ENCODE peak calls at places on chromosomes 11 and 22, in ten cellular contexts. One of them, this sample, is unnamed.

GRCh38 chr11:61917357-61918109 is at the start of gene RAB3IL1:
- DNase-seq in tibial nerve: peak; percentile 66
- DNase-seq in upper lobe of left lung: peak; percentile 93
- DNase-seq in stomach: peak; percentile 56
- DNase-seq in transverse colon: peak; percentile 55
- DNase-seq in Peyer's patch: peak; percentile 67
- DNase-seq in prostate gland: no peak
- DNase-seq in A549: peak; percentile 66
- DNase-seq in HCT116: no peak
- DNase-seq in heart left ventricle: peak; percentile 79
- DNase-seq in this sample: no peak

GRCh38 chr11:18594999-18595749 is 4.4 kb upstream of the MISFA start:
- DNase-seq in A549: no peak
- DNase-seq in upper lobe of left lung: no peak
- DNase-seq in tibial nerve: no peak
- DNase-seq in HCT116: no peak
- DNase-seq in stomach: no peak
- DNase-seq in prostate gland: no peak
- DNase-seq in transverse colon: no peak
- DNase-seq in Peyer's patch: no peak
- DNase-seq in heart left ventricle: no peak
- DNase-seq in this sample: no peak

GRCh38 chr11:125950178-125950490 is 4.3 kb downstream of the VSIG10L2 start:
- DNase-seq in upper lobe of left lung: no peak
- DNase-seq in tibial nerve: no peak
- DNase-seq in transverse colon: no peak
- DNase-seq in A549: no peak
- DNase-seq in HCT116: no peak
- DNase-seq in Peyer's patch: no peak
- DNase-seq in prostate gland: no peak
- DNase-seq in heart left ventricle: no peak
- DNase-seq in stomach: no peak
- DNase-seq in this sample: no peak

GRCh38 chr11:85348945-85349344 is 278.2 kb downstream of the DLG2 start:
- DNase-seq in HCT116: no peak
- DNase-seq in heart left ventricle: no peak
- DNase-seq in tibial nerve: no peak
- DNase-seq in transverse colon: no peak
- DNase-seq in stomach: no peak
- DNase-seq in Peyer's patch: no peak
- DNase-seq in upper lobe of left lung: no peak
- DNase-seq in A549: no peak
- DNase-seq in prostate gland: no peak
- DNase-seq in this sample: no peak

GRCh38 chr11:45294499-45294898 is 8.4 kb upstream of the SYT13 start:
- DNase-seq in Peyer's patch: no peak
- DNase-seq in tibial nerve: no peak
- DNase-seq in upper lobe of left lung: no peak
- DNase-seq in prostate gland: no peak
- DNase-seq in HCT116: no peak
- DNase-seq in stomach: no peak
- DNase-seq in heart left ventricle: no peak
- DNase-seq in transverse colon: no peak
- DNase-seq in A549: no peak
- DNase-seq in this sample: no peak

GRCh38 chr22:49670610-49671330 is 156.9 kb downstream of the BRD1 start:
- DNase-seq in HCT116: no peak
- DNase-seq in heart left ventricle: no peak
- DNase-seq in stomach: peak; percentile 23
- DNase-seq in A549: no peak
- DNase-seq in Peyer's patch: peak; percentile 51
- DNase-seq in transverse colon: peak; percentile 25
- DNase-seq in tibial nerve: no peak
- DNase-seq in prostate gland: no peak
- DNase-seq in upper lobe of left lung: peak; percentile 57
- DNase-seq in this sample: no peak

GRCh38 chr11:112266410-112266778 is 5.7 kb upstream of the PLET1 start:
- DNase-seq in upper lobe of left lung: no peak
- DNase-seq in transverse colon: no peak
- DNase-seq in stomach: no peak
- DNase-seq in prostate gland: no peak
- DNase-seq in Peyer's patch: no peak
- DNase-seq in tibial nerve: no peak
- DNase-seq in A549: no peak
- DNase-seq in HCT116: no peak
- DNase-seq in heart left ventricle: no peak
- DNase-seq in this sample: no peak

GRCh38 chr11:61971177-61972111 is 4.0 kb upstream of the FTH1 start:
- DNase-seq in transverse colon: peak; percentile 94
- DNase-seq in tibial nerve: peak; percentile 98
- DNase-seq in Peyer's patch: peak; percentile 94
- DNase-seq in upper lobe of left lung: peak; percentile 90
- DNase-seq in A549: peak; percentile 88
- DNase-seq in prostate gland: peak; percentile 98
- DNase-seq in stomach: peak; percentile 96
- DNase-seq in HCT116: peak; percentile 88
- DNase-seq in heart left ventricle: peak; percentile 99
- DNase-seq in this sample: peak; percentile 70

GRCh38 chr22:49779853-49780271 is 47.8 kb downstream of the BRD1 start:
- DNase-seq in upper lobe of left lung: peak; percentile 73
- DNase-seq in prostate gland: no peak
- DNase-seq in transverse colon: no peak
- DNase-seq in A549: no peak
- DNase-seq in heart left ventricle: no peak
- DNase-seq in stomach: no peak
- DNase-seq in Peyer's patch: no peak
- DNase-seq in tibial nerve: no peak
- DNase-seq in HCT116: no peak
- DNase-seq in this sample: no peak

GRCh38 chr22:32411388-32411787 is 659 bp downstream of the RTCB start:
- DNase-seq in heart left ventricle: no peak
- DNase-seq in HCT116: no peak
- DNase-seq in tibial nerve: no peak
- DNase-seq in A549: no peak
- DNase-seq in transverse colon: peak; percentile 9
- DNase-seq in prostate gland: no peak
- DNase-seq in upper lobe of left lung: no peak
- DNase-seq in Peyer's patch: peak; percentile 50
- DNase-seq in stomach: no peak
- DNase-seq in this sample: no peak

GRCh38 chr11:100445231-100445735 is 241.8 kb upstream of the ARHGAP42 start:
- DNase-seq in transverse colon: no peak
- DNase-seq in Peyer's patch: no peak
- DNase-seq in heart left ventricle: peak; percentile 40
- DNase-seq in stomach: peak; percentile 62
- DNase-seq in prostate gland: peak; percentile 5
- DNase-seq in upper lobe of left lung: no peak
- DNase-seq in A549: no peak
- DNase-seq in tibial nerve: no peak
- DNase-seq in HCT116: no peak
- DNase-seq in this sample: no peak

GRCh38 chr11:46755962-46756361 is 36.9 kb downstream of the F2 start:
- DNase-seq in HCT116: no peak
- DNase-seq in stomach: no peak
- DNase-seq in A549: no peak
- DNase-seq in prostate gland: no peak
- DNase-seq in transverse colon: no peak
- DNase-seq in Peyer's patch: no peak
- DNase-seq in tibial nerve: no peak
- DNase-seq in upper lobe of left lung: no peak
- DNase-seq in heart left ventricle: no peak
- DNase-seq in this sample: no peak

GRCh38 chr11:64850979-64851567 is 6.6 kb upstream of the CDC42BPG start:
- DNase-seq in HCT116: no peak
- DNase-seq in prostate gland: no peak
- DNase-seq in upper lobe of left lung: no peak
- DNase-seq in transverse colon: peak; percentile 71
- DNase-seq in heart left ventricle: no peak
- DNase-seq in stomach: peak; percentile 51
- DNase-seq in A549: no peak
- DNase-seq in tibial nerve: no peak
- DNase-seq in Peyer's patch: peak; percentile 89
- DNase-seq in this sample: no peak

GRCh38 chr11:1879342-1879940 is 12.3 kb downstream of the PRR33 start:
- DNase-seq in prostate gland: no peak
- DNase-seq in stomach: no peak
- DNase-seq in upper lobe of left lung: peak; percentile 53
- DNase-seq in heart left ventricle: peak; percentile 7
- DNase-seq in tibial nerve: no peak
- DNase-seq in Peyer's patch: peak; percentile 39
- DNase-seq in HCT116: no peak
- DNase-seq in transverse colon: no peak
- DNase-seq in A549: no peak
- DNase-seq in this sample: no peak

GRCh38 chr11:1879941-1880720 is 11.6 kb downstream of the PRR33 start:
- DNase-seq in upper lobe of left lung: peak; percentile 78
- DNase-seq in HCT116: no peak
- DNase-seq in prostate gland: no peak
- DNase-seq in transverse colon: no peak
- DNase-seq in heart left ventricle: peak; percentile 85
- DNase-seq in tibial nerve: peak; percentile 64
- DNase-seq in A549: no peak
- DNase-seq in stomach: no peak
- DNase-seq in Peyer's patch: peak; percentile 53
- DNase-seq in this sample: no peak

GRCh38 chr11:1881442-1882264 is 10.0 kb downstream of the PRR33 start:
- DNase-seq in tibial nerve: no peak
- DNase-seq in prostate gland: no peak
- DNase-seq in upper lobe of left lung: peak; percentile 81
- DNase-seq in transverse colon: no peak
- DNase-seq in stomach: no peak
- DNase-seq in Peyer's patch: peak; percentile 63
- DNase-seq in heart left ventricle: peak; percentile 82
- DNase-seq in A549: no peak
- DNase-seq in HCT116: no peak
- DNase-seq in this sample: no peak

GRCh38 chr11:1882265-1883238 is 9.1 kb downstream of the PRR33 start:
- DNase-seq in A549: peak; percentile 89
- DNase-seq in transverse colon: peak; percentile 80
- DNase-seq in tibial nerve: peak; percentile 72
- DNase-seq in upper lobe of left lung: peak; percentile 94
- DNase-seq in prostate gland: peak; percentile 63
- DNase-seq in Peyer's patch: peak; percentile 88
- DNase-seq in stomach: peak; percentile 82
- DNase-seq in HCT116: peak; percentile 43
- DNase-seq in heart left ventricle: peak; percentile 87
- DNase-seq in this sample: no peak

GRCh38 chr11:1880746-1881441 is 10.8 kb downstream of the PRR33 start:
- DNase-seq in upper lobe of left lung: peak; percentile 41
- DNase-seq in tibial nerve: no peak
- DNase-seq in prostate gland: no peak
- DNase-seq in stomach: no peak
- DNase-seq in A549: no peak
- DNase-seq in HCT116: no peak
- DNase-seq in transverse colon: no peak
- DNase-seq in heart left ventricle: no peak
- DNase-seq in Peyer's patch: peak; percentile 38
- DNase-seq in this sample: no peak
- H3K27ac ChIP-seq in upper lobe of left lung: no peak overlapping the region
- H3K27ac ChIP-seq in tibial nerve: peak overlapping the region; percentile 47
- H3K27ac ChIP-seq in prostate gland: no peak overlapping the region
- H3K27ac ChIP-seq in stomach: peak overlapping the region; percentile 84
- H3K27ac ChIP-seq in A549: no peak overlapping the region
- H3K27ac ChIP-seq in HCT116: no peak overlapping the region
- H3K27ac ChIP-seq in transverse colon: peak overlapping the region; percentile 60
- H3K27ac ChIP-seq in heart left ventricle: peak overlapping the region; percentile 98
- H3K27ac ChIP-seq in Peyer's patch: peak overlapping the region; percentile 70
- H3K27ac ChIP-seq in this sample: peak overlapping the region; percentile 84

GRCh38 chr22:31106651-31107205 is 640 bp downstream of the SELENOM start:
- DNase-seq in transverse colon: no peak
- DNase-seq in prostate gland: no peak
- DNase-seq in HCT116: no peak
- DNase-seq in A549: no peak
- DNase-seq in tibial nerve: peak; percentile 44
- DNase-seq in heart left ventricle: peak; percentile 52
- DNase-seq in Peyer's patch: no peak
- DNase-seq in upper lobe of left lung: no peak
- DNase-seq in stomach: no peak
- DNase-seq in this sample: no peak

GRCh38 chr22:31105282-31105929 is 2.0 kb downstream of the SELENOM start:
- DNase-seq in tibial nerve: no peak
- DNase-seq in HCT116: no peak
- DNase-seq in upper lobe of left lung: no peak
- DNase-seq in heart left ventricle: no peak
- DNase-seq in transverse colon: no peak
- DNase-seq in A549: no peak
- DNase-seq in stomach: no peak
- DNase-seq in Peyer's patch: no peak
- DNase-seq in prostate gland: no peak
- DNase-seq in this sample: no peak

GRCh38 chr22:31107206-31108118 is at the start of gene SELENOM:
- DNase-seq in Peyer's patch: peak; percentile 98
- DNase-seq in prostate gland: peak; percentile 98
- DNase-seq in transverse colon: peak; percentile 98
- DNase-seq in stomach: peak; percentile 97
- DNase-seq in HCT116: peak; percentile 96
- DNase-seq in A549: peak; percentile 80
- DNase-seq in upper lobe of left lung: peak; percentile 98
- DNase-seq in tibial nerve: peak; percentile 91
- DNase-seq in heart left ventricle: peak; percentile 97
- DNase-seq in this sample: peak; percentile 51

GRCh38 chr22:31104869-31105268 is 2.5 kb downstream of the SELENOM start:
- DNase-seq in stomach: no peak
- DNase-seq in heart left ventricle: no peak
- DNase-seq in A549: no peak
- DNase-seq in Peyer's patch: no peak
- DNase-seq in HCT116: no peak
- DNase-seq in upper lobe of left lung: peak; percentile 85
- DNase-seq in transverse colon: no peak
- DNase-seq in tibial nerve: no peak
- DNase-seq in prostate gland: no peak
- DNase-seq in this sample: no peak

GRCh38 chr22:31106001-31106571 is 1.3 kb downstream of the SELENOM start:
- DNase-seq in stomach: no peak
- DNase-seq in HCT116: no peak
- DNase-seq in upper lobe of left lung: no peak
- DNase-seq in transverse colon: no peak
- DNase-seq in A549: no peak
- DNase-seq in Peyer's patch: no peak
- DNase-seq in tibial nerve: no peak
- DNase-seq in heart left ventricle: no peak
- DNase-seq in prostate gland: no peak
- DNase-seq in this sample: no peak
- H3K4me3 ChIP-seq in stomach: peak overlapping the region; percentile 76
- H3K4me3 ChIP-seq in HCT116: peak overlapping the region; percentile 97
- H3K4me3 ChIP-seq in upper lobe of left lung: peak overlapping the region; percentile 56
- H3K4me3 ChIP-seq in transverse colon: peak overlapping the region; percentile 60
- H3K4me3 ChIP-seq in A549: no peak overlapping the region
- H3K4me3 ChIP-seq in Peyer's patch: peak overlapping the region; percentile 65
- H3K4me3 ChIP-seq in tibial nerve: peak overlapping the region; percentile 88
- H3K4me3 ChIP-seq in heart left ventricle: peak overlapping the region; percentile 64
- H3K4me3 ChIP-seq in prostate gland: peak overlapping the region; percentile 64
- H3K4me3 ChIP-seq in this sample: peak overlapping the region; percentile 74

GRCh38 chr11:12827929-12828812 is 153.9 kb downstream of the TEAD1 start:
- DNase-seq in tibial nerve: no peak
- DNase-seq in A549: no peak
- DNase-seq in transverse colon: peak; percentile 57
- DNase-seq in heart left ventricle: peak; percentile 38
- DNase-seq in HCT116: no peak
- DNase-seq in upper lobe of left lung: no peak
- DNase-seq in stomach: peak; percentile 56
- DNase-seq in prostate gland: peak; percentile 59
- DNase-seq in Peyer's patch: peak; percentile 58
- DNase-seq in this sample: no peak
- TF ChIP-seq POLR2A in tibial nerve: no peak
- TF ChIP-seq POLR2A in A549: no peak
- TF ChIP-seq POLR2A in transverse colon: peak; percentile 48
- TF ChIP-seq POLR2A in heart left ventricle: no peak
- TF ChIP-seq POLR2A in HCT116: no peak
- TF ChIP-seq POLR2A in upper lobe of left lung: no peak
- TF ChIP-seq POLR2A in stomach: no peak
- TF ChIP-seq POLR2A in prostate gland: no peak
- TF ChIP-seq POLR2A in Peyer's patch: no peak
- TF ChIP-seq POLR2A in this sample: no peak

GRCh38 chr11:67417425-67417824 is 1.9 kb downstream of the CARNS1 start:
- DNase-seq in A549: no peak
- DNase-seq in Peyer's patch: no peak
- DNase-seq in HCT116: no peak
- DNase-seq in stomach: no peak
- DNase-seq in transverse colon: no peak
- DNase-seq in prostate gland: no peak
- DNase-seq in heart left ventricle: no peak
- DNase-seq in tibial nerve: no peak
- DNase-seq in upper lobe of left lung: peak; percentile 83
- DNase-seq in this sample: no peak
- H3K27ac ChIP-seq in A549: no peak overlapping the region
- H3K27ac ChIP-seq in Peyer's patch: peak overlapping the region; percentile 98
- H3K27ac ChIP-seq in HCT116: no peak overlapping the region
- H3K27ac ChIP-seq in stomach: peak overlapping the region; percentile 86
- H3K27ac ChIP-seq in transverse colon: no peak overlapping the region
- H3K27ac ChIP-seq in prostate gland: no peak overlapping the region
- H3K27ac ChIP-seq in heart left ventricle: peak overlapping the region; percentile 83
- H3K27ac ChIP-seq in tibial nerve: peak overlapping the region; percentile 44
- H3K27ac ChIP-seq in upper lobe of left lung: peak overlapping the region; percentile 42
- H3K27ac ChIP-seq in this sample: peak overlapping the region; percentile 78